ENCODE peak calls at places on chromosomes 2 and 18, in ten cellular contexts. S is GM12878; Q is OCI-M1; U is GM23338; Z is A549; V is activated T-helper 1 cell treated with anti-CD3 and anti-CD28 coated beads, Interleukin-2, amount 50 U/mL, for 16 hours; K is natural killer cell; X is AG09319; H is stimulated activated CD4-positive, alpha-beta T cell treated with anti-CD3 and anti-CD28 coated beads, Interleukin-15, amount 100 ng/mL, for 24 hours; C is neural progenitor cell. T is an unnamed sample.

GRCh38 chr2:171146633-171147032 is 14.1 kb downstream of the TLK1 start:
- DNase-seq in S (no peak), Q (peak), U (no peak), Z (no peak), V (no peak), K (no peak), X (no peak), H (no peak), C (no peak), T (no peak)

GRCh38 chr18:24878289-24878688 is 417.9 kb downstream of the HRH4 start:
- DNase-seq in S (no peak), Q (peak), U (peak), Z (no peak), V (no peak), K (no peak), X (peak), H (no peak), C (peak), T (no peak)

GRCh38 chr2:20596973-20597867 is 53.7 kb downstream of the HS1BP3 start:
- DNase-seq in S (no peak), Q (no peak), U (no peak), Z (no peak), V (no peak), K (no peak), X (no peak), H (no peak), C (no peak), T (no peak)

GRCh38 chr2:71505770-71506140 is 52.4 kb downstream of the DYSF start:
- DNase-seq in S (no peak), Q (no peak), U (no peak), Z (no peak), V (no peak), K (no peak), X (no peak), H (no peak), C (no peak), T (no peak)

GRCh38 chr2:148282201-148282600 is 261.3 kb downstream of the MBD5 start:
- DNase-seq in S (no peak), Q (no peak), U (no peak), Z (no peak), V (no peak), K (no peak), X (no peak), H (no peak), C (no peak), T (no peak)

GRCh38 chr2:150477347-150477746 is 10.1 kb downstream of the RND3 start:
- DNase-seq in S (no peak), Q (no peak), U (no peak), Z (no peak), V (no peak), K (no peak), X (no peak), H (no peak), C (no peak), T (no peak)

GRCh38 chr2:8447610-8448221 is 234.1 kb upstream of the ID2 start:
- DNase-seq in S (no peak), Q (no peak), U (no peak), Z (peak), V (no peak), K (no peak), X (no peak), H (no peak), C (no peak), T (no peak)

GRCh38 chr2:68325056-68325455 is 5.3 kb upstream of the CNRIP1 start:
- DNase-seq in S (no peak), Q (no peak), U (no peak), Z (no peak), V (no peak), K (no peak), X (no peak), H (no peak), C (no peak), T (no peak)

GRCh38 chr18:35174093-35174731 is 66.6 kb upstream of the ZNF397 start:
- DNase-seq in S (peak), Q (peak), U (peak), Z (no peak), V (no peak), K (no peak), X (no peak), H (no peak), C (no peak), T (no peak)

GRCh38 chr2:18516112-18516511 is 44.3 kb downstream of the RDH14 start:
- DNase-seq in S (no peak), Q (peak), U (peak), Z (no peak), V (no peak), K (no peak), X (no peak), H (no peak), C (peak), T (no peak)

GRCh38 chr2:19711470-19712372 is 190.1 kb downstream of the TTC32 start:
- DNase-seq in S (no peak), Q (no peak), U (peak), Z (peak), V (no peak), K (no peak), X (peak), H (peak), C (peak), T (no peak)

GRCh38 chr2:240147911-240148587 is 7.6 kb upstream of the OTOS start:
- DNase-seq in S (no peak), Q (no peak), U (no peak), Z (no peak), V (no peak), K (no peak), X (no peak), H (no peak), C (no peak), T (no peak)

GRCh38 chr2:23385748-23386421 is 906 bp downstream of the KLHL29 start:
- DNase-seq in S (no peak), Q (no peak), U (peak), Z (peak), V (no peak), K (no peak), X (no peak), H (peak), C (peak), T (no peak)

GRCh38 chr2:215022418-215022817 is 116.0 kb downstream of the ABCA12 start:
- DNase-seq in S (no peak), Q (peak), U (peak), Z (no peak), V (no peak), K (no peak), X (no peak), H (no peak), C (no peak), T (no peak)

GRCh38 chr2:86037795-86038192 is 67.9 kb downstream of the POLR1A start:
- DNase-seq in S (no peak), Q (no peak), U (no peak), Z (no peak), V (no peak), K (peak), X (no peak), H (peak), C (no peak), T (peak)

GRCh38 chr2:25808006-25808383 is 70.3 kb downstream of the ASXL2 start:
- DNase-seq in S (no peak), Q (no peak), U (no peak), Z (no peak), V (no peak), K (no peak), X (no peak), H (no peak), C (no peak), T (no peak)

GRCh38 chr2:239441261-239441701 is 40.5 kb upstream of the HDAC4 start:
- DNase-seq in S (no peak), Q (no peak), U (peak), Z (no peak), V (no peak), K (peak), X (no peak), H (no peak), C (peak), T (peak)

GRCh38 chr2:135773917-135774316 is 32.3 kb downstream of the UBXN4 start:
- DNase-seq in S (no peak), Q (peak), U (no peak), Z (no peak), V (no peak), K (no peak), X (no peak), H (no peak), C (no peak), T (no peak)

GRCh38 chr2:1907283-1907682 is 163.0 kb upstream of the PXDN start:
- DNase-seq in S (no peak), Q (no peak), U (no peak), Z (no peak), V (no peak), K (no peak), X (no peak), H (no peak), C (no peak), T (no peak)

T was measured in activated CD8-positive, alpha-beta T cell treated with anti-CD3 and anti-CD28 coated beads, Interleukin-2, amount 10 ng/mL, durations not matched to agents 7 days and 5 days.